ENCODE peak calls at places on chromosomes 3 and 15, in eight cellular contexts. A, P, D, U, W, T, I and N are unnamed samples.
A peak's percentile ranks its signal among the peaks of the same experiment; 100 is the strongest.

GRCh38 chr15:31372635-31373091 is 46.0 kb downstream of the KLF13 start:
- DNase-seq in T (peak; percentile 79), I (peak; percentile 67), W (peak; percentile 68), P (peak; percentile 16), D (no peak), A (peak; percentile 91), U (peak; percentile 97), N (peak; percentile 47)

GRCh38 chr3:17075907-17076306 is 191.2 kb downstream of the PLCL2 start:
- DNase-seq in U (no peak), A (no peak), W (no peak), P (no peak), D (no peak), I (no peak), T (no peak), N (no peak)

GRCh38 chr15:38696120-38696727 is 131.6 kb upstream of the RASGRP1 start:
- DNase-seq in I (peak; percentile 47), A (no peak), T (peak; percentile 58), W (no peak), D (peak; percentile 26), P (no peak), U (no peak), N (no peak)

GRCh38 chr15:64096486-64097431 is 977 bp downstream of the SNX1 start:
- DNase-seq in D (no peak), I (peak; percentile 28), P (peak; percentile 27), A (no peak), W (no peak), U (peak; percentile 52), T (peak; percentile 45), N (no peak)

GRCh38 chr15:28049594-28049993 is 49.5 kb downstream of the OCA2 start:
- DNase-seq in U (no peak), W (no peak), D (no peak), I (no peak), A (no peak), T (no peak), P (no peak), N (no peak)

GRCh38 chr3:86774082-86774691 is 216.8 kb downstream of the VGLL3 start:
- DNase-seq in D (no peak), U (no peak), P (peak; percentile 43), W (no peak), T (peak; percentile 46), I (peak; percentile 9), A (no peak), N (peak; percentile 5)

GRCh38 chr3:122295286-122295685 is 29.8 kb upstream of the CSTA start:
- DNase-seq in U (no peak), W (no peak), D (no peak), I (no peak), T (no peak), P (no peak), A (no peak), N (no peak)

GRCh38 chr3:192207661-192208060 is 519.7 kb downstream of the FGF12 start:
- DNase-seq in U (no peak), I (no peak), W (no peak), A (peak; percentile 60), P (peak; percentile 46), T (no peak), D (no peak), N (no peak)

GRCh38 chr3:35639251-35640185 is at the start of gene ARPP21:
- DNase-seq in A (peak; percentile 33), U (peak; percentile 37), D (no peak), I (peak; percentile 21), T (no peak), P (peak; percentile 66), W (peak; percentile 46), N (no peak)

GRCh38 chr3:10494180-10494579 is 11.2 kb downstream of the ATP2B2 start:
- DNase-seq in T (no peak), U (no peak), D (no peak), W (no peak), P (no peak), I (no peak), A (peak; percentile 3), N (no peak)